ENCODE peak calls at places on chromosomes 7 and 10, in five cellular contexts. One of them, this sample, is unnamed.

GRCh38 chr7:39686261-39686924 is 63.0 kb downstream of the RALA start:
- DNase-seq in endodermal cell: no peak
- DNase-seq in GM23338: no peak
- DNase-seq in iPS DF 6.9: no peak
- DNase-seq in CD8-positive, alpha-beta T cell: no peak
- DNase-seq in this sample: no peak

GRCh38 chr7:84512055-84512454 is 317.5 kb upstream of the SEMA3A start:
- DNase-seq in GM23338: no peak
- DNase-seq in CD8-positive, alpha-beta T cell: no peak
- DNase-seq in iPS DF 6.9: no peak
- DNase-seq in endodermal cell: no peak
- DNase-seq in this sample: no peak

GRCh38 chr7:32117837-32118236 is 47.6 kb upstream of the PDE1C start:
- DNase-seq in GM23338: no peak
- DNase-seq in CD8-positive, alpha-beta T cell: no peak
- DNase-seq in endodermal cell: no peak
- DNase-seq in iPS DF 6.9: no peak
- DNase-seq in this sample: no peak

GRCh38 chr10:14413583-14413982 is 82.9 kb upstream of the FRMD4A start:
- DNase-seq in endodermal cell: no peak
- DNase-seq in GM23338: no peak
- DNase-seq in CD8-positive, alpha-beta T cell: no peak
- DNase-seq in iPS DF 6.9: no peak
- DNase-seq in this sample: no peak

GRCh38 chr7:137882261-137882668 is 35.5 kb upstream of the DGKI start:
- DNase-seq in iPS DF 6.9: no peak
- DNase-seq in endodermal cell: no peak
- DNase-seq in GM23338: no peak
- DNase-seq in CD8-positive, alpha-beta T cell: no peak
- DNase-seq in this sample: no peak

GRCh38 chr7:98284335-98285036 is 3.0 kb downstream of the BRI3 start:
- DNase-seq in CD8-positive, alpha-beta T cell: no peak
- DNase-seq in GM23338: no peak
- DNase-seq in iPS DF 6.9: no peak
- DNase-seq in endodermal cell: peak; percentile 66
- DNase-seq in this sample: peak; percentile 58

GRCh38 chr10:80528901-80529300 is 8.8 kb upstream of the SH2D4B start:
- DNase-seq in iPS DF 6.9: no peak
- DNase-seq in CD8-positive, alpha-beta T cell: no peak
- DNase-seq in GM23338: no peak
- DNase-seq in endodermal cell: no peak
- DNase-seq in this sample: no peak

GRCh38 chr7:45069444-45070253 is 19.1 kb downstream of the NACAD start:
- DNase-seq in GM23338: no peak
- DNase-seq in CD8-positive, alpha-beta T cell: no peak
- DNase-seq in iPS DF 6.9: no peak
- DNase-seq in endodermal cell: no peak
- DNase-seq in this sample: peak; percentile 71

GRCh38 chr7:126698446-126698845 is 554.3 kb downstream of the GRM8 start:
- DNase-seq in endodermal cell: no peak
- DNase-seq in iPS DF 6.9: no peak
- DNase-seq in CD8-positive, alpha-beta T cell: no peak
- DNase-seq in GM23338: no peak
- DNase-seq in this sample: no peak

GRCh38 chr10:1399431-1400120 is 337.7 kb downstream of the ADARB2 start:
- DNase-seq in endodermal cell: peak; percentile 47
- DNase-seq in GM23338: no peak
- DNase-seq in iPS DF 6.9: no peak
- DNase-seq in CD8-positive, alpha-beta T cell: no peak
- DNase-seq in this sample: peak; percentile 45

GRCh38 chr10:5550621-5551530 is 26.1 kb downstream of the CALML3 start:
- DNase-seq in endodermal cell: no peak
- DNase-seq in iPS DF 6.9: no peak
- DNase-seq in GM23338: no peak
- DNase-seq in CD8-positive, alpha-beta T cell: no peak
- DNase-seq in this sample: no peak

GRCh38 chr10:119090968-119091367 is 10.4 kb upstream of the EIF3A start:
- DNase-seq in endodermal cell: no peak
- DNase-seq in CD8-positive, alpha-beta T cell: peak; percentile 62
- DNase-seq in iPS DF 6.9: no peak
- DNase-seq in GM23338: no peak
- DNase-seq in this sample: no peak

GRCh38 chr7:52917982-52918578 is 117.4 kb upstream of the POM121L12 start:
- DNase-seq in CD8-positive, alpha-beta T cell: no peak
- DNase-seq in GM23338: peak; percentile 50
- DNase-seq in endodermal cell: peak; percentile 68
- DNase-seq in iPS DF 6.9: no peak
- DNase-seq in this sample: peak; percentile 40

GRCh38 chr7:135169141-135169935 is 1.2 kb downstream of the CYREN start:
- DNase-seq in CD8-positive, alpha-beta T cell: peak; percentile 59
- DNase-seq in GM23338: peak; percentile 79
- DNase-seq in endodermal cell: peak; percentile 90
- DNase-seq in iPS DF 6.9: no peak
- DNase-seq in this sample: peak; percentile 80

GRCh38 chr10:79191951-79192676 is 123.3 kb downstream of the ZMIZ1 start:
- DNase-seq in endodermal cell: no peak
- DNase-seq in CD8-positive, alpha-beta T cell: no peak
- DNase-seq in GM23338: no peak
- DNase-seq in iPS DF 6.9: no peak
- DNase-seq in this sample: no peak

GRCh38 chr10:42981358-42982236 is 95.3 kb upstream of the RET start:
- DNase-seq in iPS DF 6.9: no peak
- DNase-seq in CD8-positive, alpha-beta T cell: no peak
- DNase-seq in endodermal cell: peak; percentile 30
- DNase-seq in GM23338: no peak
- DNase-seq in this sample: peak; percentile 26

DNA sequence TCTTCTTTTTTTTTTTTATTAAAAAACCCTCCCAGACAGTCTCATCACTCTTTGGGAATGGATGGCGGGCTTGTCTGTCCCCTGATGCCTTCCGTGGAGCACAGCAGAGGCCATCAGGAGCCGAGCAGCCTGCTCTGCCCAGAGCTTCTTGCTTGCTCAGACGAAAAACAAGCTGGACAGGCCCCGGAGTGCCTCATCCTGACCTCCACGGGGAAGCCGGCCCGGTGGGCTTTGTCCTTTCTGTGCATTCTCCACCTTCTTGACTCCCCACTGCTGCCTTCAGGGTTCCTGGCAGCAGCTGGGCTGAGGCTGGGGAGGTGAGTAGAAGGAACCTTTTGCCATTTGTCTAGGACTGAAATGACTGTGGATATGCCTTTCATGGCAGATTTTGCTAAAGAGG is 108.4 kb downstream of the AOAH start:
- DNase-seq in iPS DF 6.9: no peak
- DNase-seq in CD8-positive, alpha-beta T cell: no peak
- DNase-seq in endodermal cell: peak; percentile 50
- DNase-seq in GM23338: no peak
- DNase-seq in this sample: peak; percentile 46
- H3K4me3 ChIP-seq in iPS DF 6.9: no peak overlapping the region
- H3K4me3 ChIP-seq in CD8-positive, alpha-beta T cell: no peak overlapping the region
- H3K4me3 ChIP-seq in endodermal cell: no peak overlapping the region
- H3K4me3 ChIP-seq in GM23338: no peak overlapping the region
- H3K4me3 ChIP-seq in this sample: no peak overlapping the region

GRCh38 chr10:133052076-133052475 is 35.6 kb upstream of the ADGRA1 start:
- DNase-seq in endodermal cell: no peak
- DNase-seq in CD8-positive, alpha-beta T cell: no peak
- DNase-seq in GM23338: no peak
- DNase-seq in iPS DF 6.9: no peak
- DNase-seq in this sample: no peak
- H3K27me3 ChIP-seq in endodermal cell: no peaks in the 10 kb centered on the region
- H3K27me3 ChIP-seq in CD8-positive, alpha-beta T cell: no peaks in the 10 kb centered on the region
- H3K27me3 ChIP-seq in GM23338: no peaks in the 10 kb centered on the region
- H3K27me3 ChIP-seq in iPS DF 6.9: no peaks in the 10 kb centered on the region
- H3K27me3 ChIP-seq in this sample: no peaks in the 10 kb centered on the region

DNA sequence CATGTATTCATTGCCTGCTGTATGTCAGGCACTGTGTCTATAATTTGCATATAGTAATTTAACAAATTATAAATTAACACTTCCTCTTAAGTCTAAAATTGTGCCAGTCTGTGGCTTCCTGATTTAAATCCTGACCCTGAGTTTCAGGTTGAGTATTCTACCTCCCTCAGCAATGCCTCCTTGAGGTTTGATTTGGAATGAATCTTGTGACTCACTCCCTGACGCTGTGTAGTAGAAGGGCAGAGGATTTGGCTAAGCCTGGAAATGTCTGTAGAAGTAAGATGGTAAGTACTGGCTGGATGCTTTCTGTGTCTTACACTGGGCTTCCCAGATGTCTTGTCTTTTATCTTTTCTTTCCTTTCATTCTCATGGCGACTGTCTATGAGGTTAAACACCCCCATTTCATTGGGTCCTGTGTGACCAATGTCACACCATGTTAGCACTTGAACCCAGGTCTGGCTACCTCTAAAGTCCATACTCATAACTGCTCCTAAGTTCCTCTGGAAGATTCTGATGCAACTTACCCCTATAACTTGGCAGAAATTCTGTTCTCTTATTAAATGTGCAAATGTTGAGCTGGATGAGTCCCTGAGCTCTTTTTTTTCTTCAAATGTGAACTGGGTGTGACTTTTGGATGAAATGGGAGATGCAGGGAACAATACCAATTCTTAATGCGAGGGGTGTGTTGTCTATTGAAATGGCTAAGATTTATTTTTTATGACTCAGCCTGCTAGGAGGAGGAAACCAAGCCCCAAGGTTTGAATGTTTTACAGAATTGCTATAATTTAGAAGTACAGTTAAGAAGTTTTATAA is 48.5 kb downstream of the PLCE1 start:
- DNase-seq in iPS DF 6.9: no peak
- DNase-seq in endodermal cell: peak; percentile 51
- DNase-seq in CD8-positive, alpha-beta T cell: no peak
- DNase-seq in GM23338: peak; percentile 61
- DNase-seq in this sample: peak; percentile 14
- H3K4me3 ChIP-seq in iPS DF 6.9: no peak overlapping the region
- H3K4me3 ChIP-seq in endodermal cell: no peak overlapping the region
- H3K4me3 ChIP-seq in CD8-positive, alpha-beta T cell: no peak overlapping the region
- H3K4me3 ChIP-seq in GM23338: no peak overlapping the region
- H3K4me3 ChIP-seq in this sample: no peak overlapping the region

GRCh38 chr10:86335831-86336230 is 30.8 kb downstream of the GRID1 start:
- DNase-seq in endodermal cell: no peak
- DNase-seq in iPS DF 6.9: no peak
- DNase-seq in CD8-positive, alpha-beta T cell: no peak
- DNase-seq in GM23338: no peak
- DNase-seq in this sample: no peak

GRCh38 chr10:86336341-86336740 is 30.3 kb downstream of the GRID1 start:
- DNase-seq in GM23338: no peak
- DNase-seq in CD8-positive, alpha-beta T cell: no peak
- DNase-seq in endodermal cell: no peak
- DNase-seq in iPS DF 6.9: no peak
- DNase-seq in this sample: no peak

GRCh38 chr10:86339226-86339865 is 27.2 kb downstream of the GRID1 start:
- DNase-seq in GM23338: no peak
- DNase-seq in iPS DF 6.9: no peak
- DNase-seq in endodermal cell: no peak
- DNase-seq in CD8-positive, alpha-beta T cell: no peak
- DNase-seq in this sample: no peak

GRCh38 chr10:86335257-86335656 is 31.3 kb downstream of the GRID1 start:
- DNase-seq in endodermal cell: no peak
- DNase-seq in CD8-positive, alpha-beta T cell: no peak
- DNase-seq in iPS DF 6.9: no peak
- DNase-seq in GM23338: no peak
- DNase-seq in this sample: no peak

GRCh38 chr10:86337121-86337601 is 29.4 kb downstream of the GRID1 start:
- DNase-seq in iPS DF 6.9: no peak
- DNase-seq in CD8-positive, alpha-beta T cell: no peak
- DNase-seq in GM23338: no peak
- DNase-seq in endodermal cell: no peak
- DNase-seq in this sample: no peak
- H3K27me3 ChIP-seq in iPS DF 6.9: no peaks in the 10 kb centered on the region
- H3K27me3 ChIP-seq in CD8-positive, alpha-beta T cell: no peaks in the 10 kb centered on the region
- H3K27me3 ChIP-seq in GM23338: no peaks in the 10 kb centered on the region
- H3K27me3 ChIP-seq in endodermal cell: no peaks in the 10 kb centered on the region
- H3K27me3 ChIP-seq in this sample: no peaks in the 10 kb centered on the region